ENCODE peak calls at places on chromosomes 16 and 17, in six cellular contexts. I, Z, H, X, Q and O are unnamed samples.
A peak's percentile ranks its signal among the peaks of the same experiment; 100 is the strongest.

GRCh38 chr16:56145369-56145768 is 45.9 kb upstream of the GNAO1 start:
- DNase-seq in I (no peak), Z (no peak), H (peak; percentile 63), X (no peak), Q (no peak), O (no peak)

GRCh38 chr17:15404116-15404730 is 62.8 kb upstream of the TEKT3 start:
- DNase-seq in I (no peak), Z (no peak), H (no peak), X (no peak), Q (no peak), O (no peak)

GRCh38 chr16:49458656-49459445 is 85.2 kb downstream of the C16orf78 start:
- DNase-seq in I (peak; percentile 84), Z (no peak), H (no peak), X (no peak), Q (no peak), O (no peak)

GRCh38 chr17:21249911-21250703 is 3.1 kb downstream of the NATD1 start:
- DNase-seq in I (no peak), Z (no peak), H (peak; percentile 72), X (no peak), Q (no peak), O (no peak)

GRCh38 chr17:43905985-43906852 is 1.1 kb downstream of the MPP2 start:
- DNase-seq in I (peak; percentile 94), Z (no peak), H (peak; percentile 99), X (peak; percentile 76), Q (no peak), O (no peak)

GRCh38 chr16:3857189-3858013 is 23.1 kb downstream of the CREBBP start:
- DNase-seq in I (no peak), Z (peak; percentile 94), H (no peak), X (peak; percentile 46), Q (peak; percentile 75), O (peak; percentile 77)

GRCh38 chr16:12455287-12455798 is 348.3 kb downstream of the CPPED1 start:
- DNase-seq in I (no peak), Z (peak; percentile 24), H (peak; percentile 93), X (peak; percentile 35), Q (no peak), O (peak; percentile 51)

GRCh38 chr17:28499366-28499668 is 6.8 kb upstream of the FOXN1 start:
- DNase-seq in I (no peak), Z (no peak), H (no peak), X (no peak), Q (no peak), O (no peak)

GRCh38 chr16:35195173-35195863 is 1735.9 kb downstream of the TP53TG3F start:
- DNase-seq in I (no peak), Z (no peak), H (no peak), X (no peak), Q (no peak), O (no peak)

GRCh38 chr17:28541439-28541838 is 11.0 kb downstream of the UNC119 start:
- DNase-seq in I (no peak), Z (no peak), H (no peak), X (no peak), Q (no peak), O (no peak)

GRCh38 chr16:69057400-69058378 is 47.8 kb upstream of the HAS3 start:
- DNase-seq in I (no peak), Z (no peak), H (no peak), X (peak; percentile 46), Q (peak; percentile 67), O (no peak)

GRCh38 chr17:77311371-77311981 is 170.7 kb downstream of the SEC14L1 start:
- DNase-seq in I (no peak), Z (no peak), H (peak; percentile 72), X (no peak), Q (no peak), O (peak; percentile 36)

GRCh38 chr17:19327039-19327776 is 35.3 kb downstream of the B9D1 start:
- DNase-seq in I (no peak), Z (no peak), H (no peak), X (no peak), Q (no peak), O (no peak)
- TF ChIP-seq CTCF in I (no peak), Z (no peak), H (no peak), X (no peak), Q (no peak), O (no peak)

GRCh38 chr16:79767597-79768280 is 167.2 kb upstream of the MAF start:
- DNase-seq in I (no peak), Z (no peak), H (peak; percentile 60), X (no peak), Q (no peak), O (no peak)
- TF ChIP-seq CTCF in I (no peak), Z (no peak), H (peak; percentile 75), X (peak; percentile 28), Q (no peak), O (no peak)

DNA sequence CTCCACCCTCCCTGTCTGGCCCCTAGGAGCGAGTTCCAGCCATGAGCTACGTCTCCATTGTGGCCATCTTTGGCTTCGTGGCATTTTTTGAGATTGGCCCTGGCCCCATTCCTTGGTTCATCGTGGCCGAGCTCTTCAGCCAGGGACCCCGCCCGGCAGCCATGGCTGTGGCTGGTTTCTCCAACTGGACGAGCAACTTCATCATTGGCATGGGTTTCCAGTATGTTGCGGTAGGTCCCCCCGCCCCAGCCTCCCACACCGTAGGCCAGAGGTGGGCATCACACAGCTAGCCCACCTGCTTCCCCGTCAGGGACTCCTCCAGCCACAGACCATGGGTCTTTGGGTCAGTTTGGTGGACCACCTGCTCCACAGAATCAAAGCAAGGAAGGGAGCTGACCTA is 4.2 kb downstream of the SLC2A4 start:
- DNase-seq in I (no peak), Z (no peak), H (no peak), X (no peak), Q (no peak), O (no peak)
- TF ChIP-seq CTCF in I (no peak), Z (no peak), H (no peak), X (no peak), Q (no peak), O (no peak)

GRCh38 chr16:84673203-84673535 is 24.9 kb downstream of the KLHL36 start:
- DNase-seq in I (no peak), Z (peak; percentile 82), H (no peak), X (no peak), Q (no peak), O (no peak)
- TF ChIP-seq CTCF in I (no peak), Z (no peak), H (no peak), X (no peak), Q (no peak), O (no peak)

GRCh38 chr16:59412275-59412841 is 678.2 kb upstream of the GOT2 start:
- DNase-seq in I (no peak), Z (no peak), H (no peak), X (no peak), Q (no peak), O (no peak)
- TF ChIP-seq CTCF in I (peak; percentile 48), Z (no peak), H (peak; percentile 86), X (no peak), Q (no peak), O (no peak)

DNA sequence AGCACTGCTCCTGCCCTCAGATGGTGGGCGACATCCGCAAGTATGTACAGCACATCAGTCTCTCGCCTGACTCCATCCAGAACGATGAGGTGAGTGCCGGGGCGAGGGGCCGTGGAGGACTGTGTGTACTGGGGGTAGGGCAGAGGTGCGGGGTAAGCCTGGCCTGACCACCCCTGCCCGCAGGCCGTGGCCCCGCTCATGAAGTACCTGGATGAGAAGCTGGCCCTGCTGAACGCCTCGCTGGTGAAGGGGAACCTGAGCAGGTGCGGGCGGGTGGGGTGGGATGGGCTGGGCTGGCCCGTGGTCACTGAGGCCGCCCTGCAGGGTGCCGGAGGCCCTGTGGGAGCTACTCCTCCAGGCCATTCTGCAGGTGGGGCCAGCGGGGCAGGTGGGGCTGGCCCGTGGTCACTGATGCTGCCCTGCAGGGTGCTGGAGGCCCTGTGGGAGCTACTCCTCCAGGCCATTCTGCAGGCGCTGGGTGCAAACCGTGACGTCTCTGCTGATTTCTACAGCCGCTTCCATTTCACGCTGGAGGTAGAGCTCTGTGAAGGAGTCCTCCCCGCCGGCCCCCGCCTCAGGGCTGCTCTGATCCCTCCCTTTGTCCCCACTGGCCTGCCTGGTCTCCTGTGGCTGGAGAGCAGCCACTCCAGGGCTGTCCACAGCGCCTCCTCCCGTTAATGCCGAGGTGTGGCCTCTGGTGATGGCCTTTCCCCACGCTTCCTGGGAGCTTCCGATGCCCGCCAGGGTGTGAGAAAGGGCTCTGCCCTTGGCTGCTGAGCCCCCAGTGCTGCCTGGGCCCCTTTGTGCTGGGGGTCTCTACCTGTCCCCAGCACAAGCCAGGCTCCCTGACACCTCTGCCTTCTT is 5.0 kb downstream of the TSR3 start:
- DNase-seq in I (no peak), Z (no peak), H (no peak), X (no peak), Q (no peak), O (no peak)
- TF ChIP-seq CTCF in I (no peak), Z (no peak), H (no peak), X (no peak), Q (no peak), O (no peak)